ENCODE peak calls at places on chromosomes 13 and 19, in ten cellular contexts. K is gastrocnemius medialis; E is retinal pigment epithelial cell; O is AG09309; G is right lobe of liver; H is astrocyte; D is HL-60; U is GM12865; S is brain microvascular endothelial cell; A is CD8-positive, alpha-beta T cell. X is an unnamed sample.

GRCh38 chr13:92044351-92044750 is 645.9 kb downstream of the GPC5 start:
- DNase-seq in K (no peak), E (no peak), O (no peak), G (no peak), H (no peak), D (no peak), U (no peak), S (no peak), A (no peak), X (no peak)

GRCh38 chr19:27776020-27776419 is 1436.9 kb downstream of the UQCRFS1 start:
- DNase-seq in K (no peak), E (no peak), O (no peak), G (no peak), H (no peak), D (peak), U (no peak), S (peak), A (no peak), X (no peak)

GRCh38 chr13:30934381-30934780 is 1.9 kb downstream of the TEX26 start:
- DNase-seq in K (no peak), E (no peak), O (no peak), G (no peak), H (no peak), D (no peak), U (peak), S (no peak), A (no peak), X (no peak)

GRCh38 chr13:99548448-99548847 is 47.2 kb downstream of the TM9SF2 start:
- DNase-seq in K (no peak), E (no peak), O (no peak), G (no peak), H (no peak), D (peak), U (peak), S (no peak), A (no peak), X (no peak)

GRCh38 chr13:20610006-20610405 is 43.0 kb downstream of the IFT88 start:
- DNase-seq in K (no peak), E (no peak), O (no peak), G (no peak), H (no peak), D (no peak), U (no peak), S (peak), A (no peak), X (no peak)

GRCh38 chr19:33404506-33404905 is 31.0 kb downstream of the CEBPG start:
- DNase-seq in K (no peak), E (no peak), O (no peak), G (no peak), H (no peak), D (no peak), U (no peak), S (no peak), A (no peak), X (no peak)

GRCh38 chr13:46361535-46361934 is 25.5 kb downstream of the RUBCNL start:
- DNase-seq in K (no peak), E (no peak), O (no peak), G (no peak), H (no peak), D (no peak), U (no peak), S (peak), A (no peak), X (no peak)

GRCh38 chr19:23318143-23318542 is 67.9 kb upstream of the ZNF724 start:
- DNase-seq in K (no peak), E (no peak), O (no peak), G (no peak), H (no peak), D (no peak), U (no peak), S (no peak), A (no peak), X (no peak)

GRCh38 chr19:33054623-33055022 is 10.1 kb downstream of the RHPN2 start:
- DNase-seq in K (no peak), E (no peak), O (no peak), G (peak), H (no peak), D (no peak), U (no peak), S (no peak), A (no peak), X (no peak)

GRCh38 chr13:75175575-75175974 is 306.4 kb downstream of the TBC1D4 start:
- DNase-seq in K (no peak), E (no peak), O (no peak), G (no peak), H (peak), D (no peak), U (no peak), S (peak), A (no peak), X (no peak)

GRCh38 chr13:109606404-109607028 is 179.9 kb downstream of the IRS2 start:
- DNase-seq in K (no peak), E (no peak), O (no peak), G (no peak), H (no peak), D (no peak), U (no peak), S (no peak), A (no peak), X (no peak)

GRCh38 chr13:22926176-22927007 is 254.4 kb upstream of the SGCG start:
- DNase-seq in K (peak), E (no peak), O (no peak), G (no peak), H (peak), D (no peak), U (no peak), S (no peak), A (no peak), X (no peak)

GRCh38 chr13:32883501-32883900 is 132.7 kb upstream of the KL start:
- DNase-seq in K (no peak), E (peak), O (no peak), G (no peak), H (peak), D (no peak), U (no peak), S (no peak), A (no peak), X (no peak)

GRCh38 chr19:4014541-4015491 is 7.3 kb downstream of the PIAS4 start:
- DNase-seq in K (no peak), E (no peak), O (no peak), G (no peak), H (no peak), D (no peak), U (no peak), S (no peak), A (no peak), X (no peak)

GRCh38 chr19:661427-662196 is 1.4 kb downstream of the RNF126 start:
- DNase-seq in K (no peak), E (no peak), O (no peak), G (no peak), H (no peak), D (peak), U (peak), S (no peak), A (peak), X (no peak)

GRCh38 chr13:28001049-28001448 is 12.6 kb upstream of the URAD start:
- DNase-seq in K (no peak), E (no peak), O (no peak), G (no peak), H (no peak), D (no peak), U (no peak), S (no peak), A (no peak), X (no peak)

GRCh38 chr19:979318-979741 is 4.8 kb upstream of the WDR18 start:
- DNase-seq in K (no peak), E (no peak), O (no peak), G (no peak), H (no peak), D (no peak), U (peak), S (no peak), A (no peak), X (no peak)

GRCh38 chr19:55305983-55306562 is 19.1 kb downstream of the TMEM150B start:
- DNase-seq in K (no peak), E (no peak), O (no peak), G (no peak), H (no peak), D (no peak), U (peak), S (no peak), A (no peak), X (no peak)

GRCh38 chr19:8366961-8367326 is 3.0 kb downstream of the ANGPTL4 start:
- DNase-seq in K (no peak), E (no peak), O (no peak), G (no peak), H (peak), D (no peak), U (no peak), S (no peak), A (no peak), X (no peak)

GRCh38 chr19:8366121-8366581 is 2.2 kb downstream of the ANGPTL4 start:
- DNase-seq in K (no peak), E (no peak), O (no peak), G (no peak), H (no peak), D (no peak), U (no peak), S (no peak), A (no peak), X (no peak)

GRCh38 chr19:8361921-8362793 is 1.8 kb upstream of the ANGPTL4 start:
- DNase-seq in K (peak), E (peak), O (peak), G (peak), H (peak), D (peak), U (no peak), S (peak), A (no peak), X (peak)

GRCh38 chr19:8367327-8368001 is 3.5 kb downstream of the ANGPTL4 start:
- DNase-seq in K (peak), E (peak), O (peak), G (peak), H (peak), D (no peak), U (no peak), S (peak), A (no peak), X (no peak)

GRCh38 chr19:8363803-8364771 is at the start of gene ANGPTL4:
- DNase-seq in K (peak), E (no peak), O (no peak), G (peak), H (peak), D (peak), U (no peak), S (peak), A (peak), X (no peak)
- H3K4me3 ChIP-seq in K (peak), E (peak), O (peak), G (peak), H (peak), D (no peak), U (no peak), S (peak), A (peak), X (peak)

DNA sequence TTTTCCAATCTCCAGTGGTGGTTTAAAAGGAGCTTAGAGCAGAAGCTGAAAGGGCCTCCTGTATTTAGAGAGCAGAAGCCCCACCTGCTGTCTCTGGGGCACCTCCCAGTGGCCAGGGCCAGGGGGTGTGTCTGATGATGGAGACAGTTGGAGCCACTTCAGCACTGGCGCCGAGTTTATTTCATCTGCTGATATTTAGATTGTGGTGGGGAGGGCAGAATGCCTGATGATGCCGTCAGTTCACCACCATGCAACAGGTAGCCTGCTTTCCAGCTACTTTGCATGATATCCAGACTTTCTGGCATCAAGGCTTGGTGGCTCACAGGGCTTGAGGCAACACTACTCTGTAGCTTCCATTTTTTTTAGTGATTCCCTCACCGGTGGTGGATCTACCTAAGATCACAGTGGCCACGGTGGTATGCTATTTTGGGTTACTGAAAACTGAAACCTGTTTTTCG is 371.9 kb downstream of the KCNRG start:
- DNase-seq in K (peak), E (no peak), O (no peak), G (peak), H (peak), D (peak), U (peak), S (no peak), A (peak), X (no peak)
- TF ChIP-seq CTCF in K (no peak), E (peak), O (peak), G (peak), H (no peak), D (no peak), U (peak), S (peak), A (no peak), X (peak)

DNA sequence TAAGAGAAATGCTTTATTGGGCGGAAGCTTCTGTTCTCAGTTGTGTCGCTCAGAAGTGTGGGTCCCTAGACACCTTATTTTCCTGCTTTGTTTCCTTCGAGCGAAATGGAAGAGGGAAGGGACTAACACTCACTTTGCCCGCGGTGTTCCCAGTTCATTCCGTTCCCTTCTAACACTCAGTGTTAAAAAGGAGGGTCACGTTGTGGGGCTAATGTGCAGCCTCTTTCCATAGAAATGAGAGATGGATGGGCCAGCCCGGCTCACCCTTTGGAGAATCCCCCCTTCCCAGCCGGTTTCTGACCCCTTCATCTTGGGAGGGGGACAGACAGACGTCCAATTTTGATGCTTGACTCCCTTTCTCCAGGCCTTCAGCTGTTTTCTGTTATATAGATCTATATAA is 2.3 kb downstream of the ATP11A start:
- DNase-seq in K (no peak), E (no peak), O (no peak), G (no peak), H (no peak), D (no peak), U (no peak), S (no peak), A (peak), X (no peak)
- H3K4me3 ChIP-seq in K (peak), E (no peak), O (no peak), G (no peak), H (no peak), D (peak), U (peak), S (no peak), A (no peak), X (peak)

GRCh38 chr19:13807421-13808021 is 12.3 kb downstream of the ZSWIM4 start:
- DNase-seq in K (no peak), E (no peak), O (no peak), G (no peak), H (no peak), D (no peak), U (no peak), S (no peak), A (no peak), X (no peak)

GRCh38 chr19:13808856-13809255 is 13.6 kb downstream of the ZSWIM4 start:
- DNase-seq in K (no peak), E (no peak), O (no peak), G (no peak), H (no peak), D (no peak), U (no peak), S (no peak), A (no peak), X (no peak)

GRCh38 chr19:13806728-13807127 is 11.5 kb downstream of the ZSWIM4 start:
- DNase-seq in K (no peak), E (no peak), O (no peak), G (no peak), H (no peak), D (no peak), U (no peak), S (no peak), A (no peak), X (no peak)

GRCh38 chr19:13803038-13803437 is 7.8 kb downstream of the ZSWIM4 start:
- DNase-seq in K (no peak), E (no peak), O (no peak), G (no peak), H (no peak), D (no peak), U (no peak), S (no peak), A (no peak), X (no peak)

DNA sequence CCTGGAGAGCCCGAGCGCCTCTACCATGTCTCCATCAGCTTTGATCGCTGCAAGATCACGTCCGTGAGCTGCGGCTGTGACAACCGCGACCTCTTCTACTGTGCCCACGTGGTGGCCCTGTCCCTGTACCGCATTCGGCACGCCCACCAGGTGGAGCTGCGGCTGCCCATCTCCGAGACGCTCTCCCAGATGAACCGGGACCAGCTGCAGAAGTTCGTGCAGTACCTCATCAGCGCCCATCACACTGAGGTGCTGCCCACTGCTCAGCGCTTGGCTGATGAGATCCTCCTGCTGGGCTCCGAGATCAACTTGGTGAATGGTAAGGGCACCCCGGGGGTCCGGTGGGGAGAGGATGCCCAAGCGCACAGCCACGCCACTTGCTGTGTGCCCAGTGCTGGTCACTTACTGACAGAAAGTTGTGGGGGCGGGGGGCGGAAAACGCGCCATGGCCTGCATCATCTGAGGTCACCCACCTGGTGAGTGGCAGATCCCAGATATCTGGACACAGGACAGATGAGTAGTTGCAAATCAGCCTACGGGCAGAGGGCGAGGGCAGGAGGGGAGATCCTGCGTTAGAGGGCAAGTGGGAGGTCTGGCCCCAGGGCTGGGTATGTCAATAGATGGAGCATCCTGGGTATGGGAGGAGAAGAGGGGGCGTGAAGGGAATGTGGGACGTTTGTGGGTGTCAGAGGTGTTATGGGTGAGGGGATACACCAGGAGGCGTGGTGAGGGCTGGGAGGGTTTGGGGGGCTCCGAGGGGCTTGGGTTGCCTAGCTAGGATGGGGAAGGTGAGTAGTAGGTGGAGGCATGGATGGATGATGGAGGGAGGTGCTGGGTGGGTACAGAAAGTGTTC is 9.8 kb downstream of the ZSWIM4 start:
- DNase-seq in K (no peak), E (no peak), O (no peak), G (no peak), H (no peak), D (peak), U (no peak), S (no peak), A (no peak), X (no peak)
- TF ChIP-seq CTCF in K (peak), E (peak), O (no peak), G (no peak), H (no peak), D (no peak), U (no peak), S (peak), A (no peak), X (peak)

GRCh38 chr19:21468791-21469190 is 36.6 kb upstream of the ZNF429 start:
- DNase-seq in K (no peak), E (no peak), O (no peak), G (no peak), H (no peak), D (no peak), U (no peak), S (no peak), A (no peak), X (no peak)

GRCh38 chr19:21472507-21472906 is 32.9 kb upstream of the ZNF429 start:
- DNase-seq in K (no peak), E (no peak), O (no peak), G (no peak), H (no peak), D (no peak), U (no peak), S (no peak), A (no peak), X (no peak)

DNA sequence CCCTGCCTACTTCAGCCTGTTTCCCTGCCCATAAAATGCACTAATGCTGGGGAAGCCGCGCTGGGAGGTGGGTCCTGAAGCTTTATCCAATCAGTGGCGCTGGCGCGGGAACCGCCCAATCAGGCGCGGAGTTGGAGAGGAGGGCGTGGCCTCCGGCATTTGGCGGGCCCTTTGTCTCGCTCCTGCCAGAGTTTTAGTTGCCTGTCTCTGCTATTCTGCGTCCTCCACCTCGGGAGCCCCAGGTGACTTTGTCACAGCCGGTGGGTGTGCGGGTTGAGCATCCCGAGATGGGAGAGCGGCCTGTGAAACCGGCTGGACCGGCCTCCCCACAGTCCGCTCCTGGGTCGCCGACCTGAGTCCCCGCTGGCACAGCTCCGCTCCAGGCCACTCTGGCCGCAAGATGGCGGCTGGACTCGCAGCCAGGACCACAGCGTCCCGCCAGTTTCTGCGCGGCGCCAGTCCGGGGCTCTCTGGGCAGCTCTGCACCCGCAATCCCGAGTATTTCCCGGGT is 30.7 kb upstream of the ZNF429 start:
- DNase-seq in K (no peak), E (peak), O (no peak), G (peak), H (peak), D (peak), U (peak), S (peak), A (peak), X (peak)
- H3K4me3 ChIP-seq in K (peak), E (peak), O (peak), G (peak), H (peak), D (no peak), U (no peak), S (peak), A (peak), X (peak)

GRCh38 chr19:58366576-58367430 is 4.3 kb upstream of the ZNF497 start:
- DNase-seq in K (no peak), E (no peak), O (no peak), G (no peak), H (no peak), D (no peak), U (no peak), S (no peak), A (no peak), X (no peak)

GRCh38 chr19:58361900-58362271 is 665 bp downstream of the ZNF497 start:
- DNase-seq in K (no peak), E (no peak), O (no peak), G (no peak), H (peak), D (peak), U (peak), S (no peak), A (no peak), X (no peak)

GRCh38 chr19:58357798-58358145 is 4.5 kb upstream of the A1BG start:
- DNase-seq in K (no peak), E (no peak), O (no peak), G (no peak), H (no peak), D (no peak), U (no peak), S (no peak), A (no peak), X (no peak)

GRCh38 chr19:58364127-58364526 is 1.6 kb upstream of the ZNF497 start:
- DNase-seq in K (no peak), E (no peak), O (no peak), G (no peak), H (no peak), D (peak), U (peak), S (no peak), A (no peak), X (no peak)

GRCh38 chr19:58362272-58362994 is at the start of gene ZNF497:
- DNase-seq in K (peak), E (peak), O (peak), G (peak), H (peak), D (peak), U (peak), S (peak), A (peak), X (peak)
- TF ChIP-seq CTCF in K (no peak), E (no peak), O (no peak), G (no peak), H (no peak), D (no peak), U (no peak), S (no peak), A (no peak), X (no peak)

X was measured in epithelial cell of proximal tubule.